ENCODE peak calls at places on chromosome 6, in six cellular contexts. U is CD4-positive, alpha-beta T cell; S is AG09319; Y is progenitor cell of endocrine pancreas; E is colonic mucosa; R is hepatocyte. L is an unnamed sample.

GRCh38 chr6:149014631-149015171 is 267.9 kb downstream of the UST start:
- DNase-seq in R (no peak), U (no peak), E (no peak), S (no peak), Y (no peak), L (no peak)

GRCh38 chr6:131995924-131996323 is 44.8 kb upstream of the CCN2 start:
- DNase-seq in R (no peak), U (no peak), Y (no peak), E (no peak), S (no peak), L (no peak)

GRCh38 chr6:109690373-109690739 is 646 bp downstream of the AK9 start:
- DNase-seq in U (peak), Y (peak), S (no peak), R (peak), E (peak), L (no peak)

GRCh38 chr6:122180132-122180531 is 219.3 kb upstream of the HSF2 start:
- DNase-seq in E (no peak), S (peak), U (no peak), R (peak), Y (no peak), L (no peak)

GRCh38 chr6:42532038-42532669 is 31.7 kb upstream of the UBR2 start:
- DNase-seq in Y (no peak), S (no peak), R (peak), E (peak), U (no peak), L (no peak)

GRCh38 chr6:107870379-107870778 is 46.3 kb upstream of the SCML4 start:
- DNase-seq in E (no peak), S (no peak), Y (no peak), R (no peak), U (no peak), L (no peak)

GRCh38 chr6:105675715-105676397 is 273.0 kb upstream of the PREP start:
- DNase-seq in R (peak), Y (no peak), E (no peak), S (peak), U (no peak), L (no peak)

GRCh38 chr6:156582509-156582992 is 194.6 kb upstream of the ARID1B start:
- DNase-seq in U (no peak), E (no peak), S (no peak), R (no peak), Y (no peak), L (no peak)

GRCh38 chr6:140269766-140270165 is 895.3 kb upstream of the CITED2 start:
- DNase-seq in E (no peak), R (no peak), S (no peak), Y (no peak), U (no peak), L (no peak)

GRCh38 chr6:41917528-41917927 is 3.4 kb downstream of the MED20 start:
- DNase-seq in R (no peak), S (peak), Y (no peak), E (no peak), U (no peak), L (no peak)

GRCh38 chr6:146047356-146047755 is 18.5 kb downstream of the GRM1 start:
- DNase-seq in Y (no peak), E (no peak), S (no peak), R (no peak), U (no peak), L (no peak)

GRCh38 chr6:170231496-170232185 is 59.2 kb downstream of the DLL1 start:
- DNase-seq in U (no peak), R (no peak), S (no peak), E (no peak), Y (no peak), L (no peak)

GRCh38 chr6:164690702-164691500 is 618.5 kb downstream of the C6orf118 start:
- DNase-seq in U (no peak), S (no peak), E (no peak), R (no peak), Y (no peak), L (no peak)

GRCh38 chr6:107657755-107658461 is 166.2 kb downstream of the SCML4 start:
- DNase-seq in R (peak), U (peak), Y (no peak), E (peak), S (no peak), L (no peak)

GRCh38 chr6:116278853-116279231 is 888 bp downstream of the TSPYL1 start:
- DNase-seq in E (peak), U (no peak), S (no peak), Y (no peak), R (no peak), L (no peak)

GRCh38 chr6:67200626-67201403 is 1434.3 kb upstream of the ADGRB3 start:
- DNase-seq in R (no peak), Y (no peak), U (no peak), S (no peak), E (no peak), L (no peak)

GRCh38 chr6:130524552-130524951 is 158.7 kb downstream of the TMEM200A start:
- DNase-seq in E (no peak), S (no peak), U (no peak), R (no peak), Y (no peak), L (no peak)

GRCh38 chr6:125789576-125790402 is 971 bp upstream of the NCOA7 start:
- DNase-seq in Y (no peak), S (no peak), R (peak), E (peak), U (peak), L (no peak)

GRCh38 chr6:43467752-43468151 is 9.6 kb upstream of the TJAP1 start:
- DNase-seq in Y (no peak), R (no peak), U (no peak), S (no peak), E (no peak), L (no peak)

GRCh38 chr6:130794686-130795085 is 32.5 kb upstream of the SMLR1 start:
- DNase-seq in U (no peak), R (no peak), S (no peak), E (no peak), Y (no peak), L (no peak)

GRCh38 chr6:87277123-87277522 is 45.3 kb upstream of the SMIM8 start:
- DNase-seq in U (no peak), R (no peak), Y (no peak), E (no peak), S (no peak), L (no peak)

GRCh38 chr6:147268254-147268653 is 64.0 kb downstream of the STXBP5 start:
- DNase-seq in U (no peak), R (no peak), S (no peak), Y (no peak), E (no peak), L (no peak)

GRCh38 chr6:89895273-89895874 is 1.1 kb downstream of the GJA10 start:
- DNase-seq in S (peak), U (no peak), Y (peak), R (peak), E (no peak), L (no peak)

GRCh38 chr6:55456016-55456415 is 123.0 kb downstream of the HMGCLL1 start:
- DNase-seq in E (no peak), R (no peak), S (no peak), U (no peak), Y (no peak), L (no peak)

GRCh38 chr6:122868137-122868536 is 79.1 kb downstream of the SMPDL3A start:
- DNase-seq in S (no peak), U (no peak), R (no peak), Y (no peak), E (no peak), L (no peak)

GRCh38 chr6:161586866-161587265 is 313.0 kb upstream of the AGPAT4 start:
- DNase-seq in E (no peak), U (no peak), Y (no peak), R (no peak), S (no peak), L (peak)

GRCh38 chr6:50362706-50363105 is 313.0 kb upstream of the DEFB112 start:
- DNase-seq in Y (no peak), R (no peak), E (no peak), U (no peak), S (no peak), L (no peak)

GRCh38 chr6:129331450-129332138 is 378.4 kb downstream of the ARHGAP18 start:
- DNase-seq in E (no peak), R (no peak), Y (no peak), U (no peak), S (no peak), L (no peak)

GRCh38 chr6:43806041-43806757 is 36.2 kb downstream of the VEGFA start:
- DNase-seq in E (peak), Y (no peak), R (peak), S (no peak), U (no peak), L (no peak)

GRCh38 chr6:147941143-147941542 is 401.5 kb upstream of the SASH1 start:
- DNase-seq in Y (no peak), R (no peak), S (peak), E (no peak), U (no peak), L (no peak)

GRCh38 chr6:57324538-57324937 is 7.1 kb downstream of the PRIM2 start:
- DNase-seq in S (no peak), E (no peak), R (no peak), U (no peak), Y (no peak), L (no peak)

GRCh38 chr6:87151471-87151785 is 3.9 kb upstream of the ZNF292 start:
- DNase-seq in E (no peak), S (no peak), Y (no peak), U (no peak), R (no peak), L (no peak)

GRCh38 chr6:155026366-155027045 is 31.4 kb downstream of the TIAM2 start:
- DNase-seq in R (peak), Y (no peak), E (no peak), S (peak), U (no peak), L (no peak)

GRCh38 chr6:42136508-42137191 is 5.8 kb downstream of the C6orf132 start:
- DNase-seq in E (peak), U (no peak), R (peak), Y (no peak), S (no peak), L (no peak)

DNA sequence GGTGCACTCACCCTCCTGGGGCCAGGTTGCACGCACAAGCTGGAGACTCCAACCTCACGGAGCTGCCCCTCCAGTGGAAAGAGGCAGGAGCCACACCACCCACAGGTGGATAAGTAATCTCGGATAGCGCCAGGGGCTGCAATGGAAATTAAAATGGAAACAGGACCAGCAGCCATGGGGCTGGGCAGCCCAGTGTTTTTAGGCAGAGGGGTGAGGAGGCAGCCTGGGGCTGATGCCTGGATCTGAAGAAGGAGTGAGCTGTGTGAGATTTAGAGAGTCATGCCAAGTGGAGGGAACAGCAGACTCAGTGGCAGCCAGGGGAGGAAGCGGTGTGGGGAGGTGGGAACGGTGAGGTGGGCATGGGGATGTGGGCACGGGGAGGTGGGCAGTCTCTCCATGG is 275.6 kb downstream of the SMOC2 start:
- DNase-seq in S (no peak), R (no peak), E (no peak), U (no peak), Y (no peak), L (no peak)
- TF ChIP-seq CTCF in S (no peak), R (no peak), E (no peak), U (no peak), Y (no peak), L (no peak)

GRCh38 chr6:7087066-7087465 is 20.7 kb upstream of the RREB1 start:
- DNase-seq in E (no peak), Y (no peak), U (no peak), R (no peak), S (no peak), L (no peak)
- TF ChIP-seq CTCF in E (no peak), Y (no peak), U (no peak), R (no peak), S (peak), L (peak)

GRCh38 chr6:3370361-3371221 is 86.3 kb downstream of the SLC22A23 start:
- DNase-seq in R (no peak), Y (no peak), U (peak), E (no peak), S (no peak), L (no peak)

GRCh38 chr6:3373597-3374203 is 83.2 kb downstream of the SLC22A23 start:
- DNase-seq in S (no peak), Y (no peak), E (no peak), R (no peak), U (no peak), L (no peak)

GRCh38 chr6:3372912-3373554 is 83.8 kb downstream of the SLC22A23 start:
- DNase-seq in Y (no peak), U (no peak), R (peak), E (peak), S (no peak), L (no peak)

GRCh38 chr6:3371222-3371949 is 85.5 kb downstream of the SLC22A23 start:
- DNase-seq in S (no peak), R (no peak), Y (no peak), U (no peak), E (no peak), L (no peak)

GRCh38 chr6:3372184-3372846 is 84.5 kb downstream of the SLC22A23 start:
- DNase-seq in Y (no peak), R (no peak), U (no peak), E (no peak), S (no peak), L (no peak)
- TF ChIP-seq CTCF in Y (peak), R (no peak), U (no peak), E (no peak), S (peak), L (no peak)

GRCh38 chr6:11264100-11264499 is 31.6 kb upstream of the NEDD9 start:
- DNase-seq in E (no peak), U (no peak), S (no peak), Y (no peak), R (no peak), L (no peak)
- TF ChIP-seq CTCF in E (no peak), U (no peak), S (no peak), Y (no peak), R (no peak), L (no peak)

GRCh38 chr6:31922942-31923341 is 4.6 kb upstream of the C2 start:
- DNase-seq in Y (no peak), U (peak), R (no peak), S (no peak), E (no peak), L (no peak)
- TF ChIP-seq CTCF in Y (peak), U (peak), R (peak), S (peak), E (no peak), L (peak)

GRCh38 chr6:24599179-24599578 is 46.8 kb downstream of the KIAA0319 start:
- DNase-seq in Y (no peak), S (no peak), U (no peak), R (no peak), E (no peak), L (no peak)

GRCh38 chr6:24599686-24600399 is 46.1 kb downstream of the KIAA0319 start:
- DNase-seq in U (no peak), R (no peak), Y (no peak), S (no peak), E (no peak), L (no peak)

GRCh38 chr6:24603241-24603640 is 42.8 kb downstream of the KIAA0319 start:
- DNase-seq in U (no peak), R (no peak), E (no peak), Y (no peak), S (no peak), L (no peak)

GRCh38 chr6:24596717-24597116 is 49.3 kb downstream of the KIAA0319 start:
- DNase-seq in Y (no peak), S (no peak), U (no peak), R (no peak), E (no peak), L (no peak)

DNA sequence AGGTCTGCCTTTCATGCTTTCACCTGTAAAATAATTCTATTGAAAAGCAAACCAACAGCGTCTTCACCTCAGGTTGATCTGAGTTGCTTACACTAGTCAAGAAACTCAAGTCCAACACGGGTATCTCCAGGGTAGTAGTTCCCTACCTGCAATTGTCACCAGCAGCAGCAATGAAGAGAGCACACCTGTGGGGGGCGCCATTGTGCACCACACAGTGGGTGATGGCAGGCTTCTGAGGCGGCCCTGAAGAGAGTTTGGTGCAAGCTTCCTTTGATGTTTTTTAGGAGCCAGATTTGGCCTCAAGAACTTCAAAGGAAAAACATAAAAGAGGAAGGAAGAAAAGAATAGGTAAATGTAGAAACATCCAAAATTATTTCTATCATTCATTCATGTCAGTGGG is 45.1 kb downstream of the KIAA0319 start:
- DNase-seq in U (no peak), S (no peak), Y (no peak), E (no peak), R (no peak), L (no peak)
- TF ChIP-seq CTCF in U (no peak), S (no peak), Y (no peak), E (no peak), R (peak), L (no peak)

GRCh38 chr6:139117734-139118133 is 17.1 kb upstream of the HECA start:
- DNase-seq in S (no peak), U (no peak), E (no peak), Y (no peak), R (no peak), L (no peak)
- TF ChIP-seq CTCF in S (no peak), U (no peak), E (no peak), Y (no peak), R (no peak), L (no peak)

GRCh38 chr6:136036601-136037000 is 185.1 kb downstream of the PDE7B start:
- DNase-seq in S (no peak), Y (no peak), E (no peak), U (no peak), R (no peak), L (no peak)

GRCh38 chr6:136038531-136038930 is 187.0 kb downstream of the PDE7B start:
- DNase-seq in U (no peak), E (no peak), Y (no peak), R (no peak), S (no peak), L (no peak)

GRCh38 chr6:136039185-136039584 is 187.7 kb downstream of the PDE7B start:
- DNase-seq in U (no peak), E (no peak), R (no peak), Y (no peak), S (no peak), L (no peak)

GRCh38 chr6:136037246-136037884 is 185.9 kb downstream of the PDE7B start:
- DNase-seq in R (no peak), S (no peak), Y (no peak), E (no peak), U (no peak), L (no peak)

GRCh38 chr6:136037885-136038460 is 186.5 kb downstream of the PDE7B start:
- DNase-seq in U (no peak), Y (no peak), R (peak), E (no peak), S (peak), L (no peak)
- TF ChIP-seq CTCF in U (no peak), Y (no peak), R (no peak), E (no peak), S (peak), L (no peak)

GRCh38 chr6:783966-784365 is 91.0 kb upstream of the EXOC2 start:
- DNase-seq in E (no peak), S (no peak), R (no peak), U (no peak), Y (no peak), L (no peak)
- TF ChIP-seq CTCF in E (no peak), S (no peak), R (no peak), U (no peak), Y (no peak), L (no peak)

DNA sequence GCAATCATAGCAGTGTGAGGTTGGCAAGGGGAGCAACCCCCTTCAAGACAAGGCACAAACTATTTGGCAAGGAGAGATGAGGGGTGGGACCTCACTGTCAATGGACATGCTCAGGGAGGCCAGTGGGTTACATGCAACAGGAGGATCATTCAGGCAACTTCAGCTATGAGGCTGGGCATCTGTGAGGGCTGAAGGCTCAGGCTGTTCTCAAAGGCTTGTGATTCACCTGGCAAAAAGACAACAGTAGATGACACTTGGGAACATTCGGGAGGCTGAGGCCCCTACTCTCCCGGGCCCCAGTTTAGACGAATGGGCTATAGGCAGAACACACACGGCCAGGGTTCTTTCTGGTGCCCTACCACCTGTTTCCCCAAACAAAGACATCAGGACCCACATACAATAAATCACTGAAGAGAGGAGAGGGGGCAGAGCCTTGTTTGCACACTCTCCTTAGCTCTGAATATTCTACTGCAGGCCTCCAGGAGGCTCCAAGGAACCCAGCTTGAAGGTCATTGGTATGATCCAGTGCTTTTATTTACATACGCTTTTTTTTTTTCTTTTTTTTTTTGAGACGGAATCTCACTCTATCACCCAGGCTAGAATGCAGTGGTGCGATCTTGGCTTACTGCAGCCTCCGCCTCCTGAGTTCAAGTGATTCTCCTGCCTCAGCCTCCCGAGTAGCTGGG is 7.9 kb downstream of the TUBB start:
- DNase-seq in S (no peak), U (no peak), Y (no peak), E (no peak), R (peak), L (no peak)
- TF ChIP-seq CTCF in S (peak), U (no peak), Y (peak), E (no peak), R (peak), L (peak)